ENCODE peak calls at places on chromosomes 12 and 14, in nine cellular contexts. F, W, M, H, C, G, R, V and J are unnamed samples.

GRCh38 chr14:89121961-89122675 is 294.9 kb downstream of the FOXN3 start:
- DNase-seq in V (no peak), C (no peak), R (peak), G (no peak), F (no peak), M (no peak), H (no peak), W (no peak), J (no peak)

GRCh38 chr12:80778005-80778541 is 61.4 kb downstream of the MYF5 start:
- DNase-seq in C (peak), R (peak), G (no peak), H (peak), M (peak), W (peak), V (no peak), F (no peak), J (peak)

GRCh38 chr14:51889851-51890250 is 29.4 kb downstream of the GNG2 start:
- DNase-seq in F (no peak), C (peak), W (peak), R (no peak), H (no peak), G (no peak), M (no peak), V (no peak), J (no peak)

GRCh38 chr14:30440986-30441385 is 118.0 kb upstream of the G2E3 start:
- DNase-seq in F (no peak), W (no peak), C (no peak), V (peak), M (no peak), R (no peak), H (no peak), G (no peak), J (peak)

GRCh38 chr14:27338012-27338411 is 740.2 kb upstream of the NOVA1 start:
- DNase-seq in G (no peak), F (no peak), V (no peak), R (no peak), H (no peak), C (no peak), M (no peak), W (no peak), J (no peak)

GRCh38 chr12:108337235-108338223 is 1.6 kb downstream of the CMKLR1 start:
- DNase-seq in M (peak), W (peak), C (peak), G (no peak), R (no peak), V (peak), H (no peak), F (no peak), J (peak)

GRCh38 chr14:89379891-89380820 is 36.9 kb downstream of the FOXN3 start:
- DNase-seq in M (no peak), C (no peak), G (no peak), F (no peak), H (no peak), R (no peak), W (no peak), V (no peak), J (no peak)

GRCh38 chr14:78401866-78402265 is 231.7 kb downstream of the NRXN3 start:
- DNase-seq in W (no peak), F (no peak), M (no peak), R (no peak), C (no peak), H (peak), G (no peak), V (no peak), J (peak)

GRCh38 chr14:52307376-52307775 is 6.7 kb upstream of the PTGER2 start:
- DNase-seq in W (no peak), F (no peak), V (no peak), H (no peak), M (no peak), R (no peak), C (no peak), G (no peak), J (no peak)

GRCh38 chr12:93530358-93530757 is 42.1 kb upstream of the SOCS2 start:
- DNase-seq in G (no peak), F (no peak), R (no peak), V (no peak), M (no peak), W (peak), H (no peak), C (peak), J (no peak)

GRCh38 chr14:65879218-65880009 is 466.9 kb downstream of the FUT8 start:
- DNase-seq in M (peak), V (no peak), C (peak), H (no peak), W (peak), F (no peak), G (no peak), R (no peak), J (peak)

GRCh38 chr12:12398026-12398859 is 41.4 kb downstream of the BORCS5 start:
- DNase-seq in V (no peak), C (peak), H (peak), W (peak), F (no peak), G (no peak), M (peak), R (no peak), J (peak)

GRCh38 chr12:72264548-72265175 is 7.5 kb upstream of the TRHDE start:
- DNase-seq in M (no peak), G (no peak), V (peak), R (no peak), F (no peak), W (peak), H (no peak), C (peak), J (peak)

GRCh38 chr12:29455087-29455486 is 42.4 kb downstream of the OVCH1 start:
- DNase-seq in H (no peak), R (no peak), V (peak), M (no peak), G (no peak), C (no peak), F (peak), W (no peak), J (no peak)

GRCh38 chr14:74302160-74302628 is 540 bp downstream of the ABCD4 start:
- DNase-seq in H (peak), W (peak), F (no peak), R (no peak), V (peak), G (no peak), M (peak), C (peak), J (peak)

GRCh38 chr12:104632724-104633181 is 176.0 kb downstream of the CHST11 start:
- DNase-seq in F (no peak), G (no peak), H (peak), V (no peak), W (peak), M (no peak), R (no peak), C (peak), J (no peak)